ENCODE peak calls at places on chromosome 20, in nine cellular contexts. C, T, S, K, B, P, R, Q and L are unnamed samples.

GRCh38 chr20:21622097-21622496 is 83.4 kb upstream of the PAX1 start:
- DNase-seq in C (no peak), S (no peak), R (no peak), Q (no peak), B (no peak), T (no peak), P (no peak), K (no peak), L (peak)

GRCh38 chr20:3732327-3733118 is at the start of gene HSPA12B:
- DNase-seq in T (peak), S (no peak), K (no peak), R (no peak), Q (no peak), C (no peak), P (no peak), B (peak), L (no peak)

GRCh38 chr20:41048475-41049242 is 20.0 kb downstream of the TOP1 start:
- DNase-seq in C (no peak), S (no peak), P (no peak), Q (no peak), T (no peak), K (no peak), B (peak), R (no peak), L (no peak)

GRCh38 chr20:18717062-18717461 is 96.5 kb upstream of the SCP2D1 start:
- DNase-seq in S (no peak), K (no peak), Q (no peak), R (no peak), C (no peak), T (no peak), B (no peak), P (no peak), L (no peak)

GRCh38 chr20:53943522-53944291 is 126.7 kb downstream of the BCAS1 start:
- DNase-seq in B (no peak), R (no peak), P (no peak), C (peak), Q (no peak), S (no peak), T (no peak), K (no peak), L (no peak)

GRCh38 chr20:35619196-35620095 is 3.8 kb downstream of the SPAG4 start:
- DNase-seq in K (peak), S (peak), C (peak), B (peak), R (peak), Q (peak), T (peak), P (peak), L (no peak)

GRCh38 chr20:52482049-52482448 is 290.5 kb upstream of the ZFP64 start:
- DNase-seq in C (no peak), B (no peak), T (no peak), R (no peak), Q (no peak), P (no peak), K (no peak), S (no peak), L (no peak)

GRCh38 chr20:47360489-47361267 is 4.2 kb upstream of the ZMYND8 start:
- DNase-seq in K (no peak), R (peak), S (peak), B (peak), Q (peak), T (peak), C (peak), P (peak), L (peak)

GRCh38 chr20:32278199-32278643 is 770 bp downstream of the KIF3B start:
- DNase-seq in B (peak), Q (no peak), S (no peak), C (no peak), P (no peak), R (peak), K (no peak), T (no peak), L (no peak)

GRCh38 chr20:58513580-58514285 is 1.5 kb downstream of the APCDD1L start:
- DNase-seq in Q (no peak), B (no peak), S (no peak), C (no peak), P (no peak), T (no peak), K (no peak), R (no peak), L (no peak)

GRCh38 chr20:58514321-58515239 is 619 bp downstream of the APCDD1L start:
- DNase-seq in C (no peak), R (no peak), T (no peak), K (no peak), S (peak), B (peak), P (peak), Q (no peak), L (no peak)

GRCh38 chr20:58512808-58513552 is 2.2 kb downstream of the APCDD1L start:
- DNase-seq in P (no peak), B (peak), K (no peak), Q (no peak), S (peak), C (no peak), T (no peak), R (no peak), L (no peak)

GRCh38 chr20:58518387-58518786 is 3.2 kb upstream of the APCDD1L start:
- DNase-seq in S (peak), R (no peak), T (no peak), C (no peak), B (no peak), Q (no peak), K (no peak), P (no peak), L (no peak)

GRCh38 chr20:58515240-58516212 is at the start of gene APCDD1L:
- DNase-seq in P (peak), R (no peak), S (peak), B (peak), Q (no peak), T (no peak), C (peak), K (no peak), L (no peak)
- H3K4me3 ChIP-seq in P (peak), R (no peak), S (peak), B (peak), Q (peak), T (no peak), C (peak), K (no peak), L (no peak)

DNA sequence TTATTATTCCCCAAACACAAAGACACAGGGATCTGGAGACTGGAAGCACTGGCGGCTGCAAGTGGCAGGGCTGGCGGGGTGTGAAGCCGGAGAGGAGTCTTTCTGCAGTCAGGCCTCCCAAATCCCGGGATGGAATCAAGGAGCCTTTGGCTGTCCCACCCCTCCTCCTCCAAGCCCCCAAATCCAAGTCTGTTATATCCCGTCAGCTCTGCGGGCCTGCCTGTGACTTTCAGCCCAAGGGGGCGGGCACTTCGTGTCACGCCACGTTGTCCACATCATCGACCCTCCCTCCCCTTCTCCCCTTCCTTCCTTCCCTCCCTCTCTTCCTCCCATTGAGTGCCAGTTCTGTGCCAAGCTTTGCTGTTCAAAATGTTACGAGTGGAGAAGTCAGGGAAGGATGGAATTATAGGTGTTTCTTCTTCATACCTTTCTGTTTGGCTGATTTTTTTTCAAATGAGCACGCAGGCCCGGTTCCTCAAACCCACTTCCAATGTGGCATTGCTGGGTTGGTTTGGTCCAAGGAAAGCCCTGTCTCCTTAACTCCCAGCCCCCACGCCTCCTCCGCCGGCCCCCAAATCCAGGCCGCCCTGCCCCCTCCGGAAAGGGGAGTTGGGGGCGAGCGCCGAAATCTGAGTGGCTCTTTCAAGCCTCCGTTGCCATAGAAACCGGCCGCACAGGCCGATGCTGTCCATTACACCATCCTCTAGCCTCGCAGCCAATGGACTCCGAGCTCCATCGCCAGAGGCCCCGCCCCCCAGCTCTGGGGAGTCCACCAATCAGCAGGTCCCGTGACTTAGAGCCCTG is 12.7 kb downstream of the ZCCHC3 start:
- DNase-seq in K (peak), B (peak), C (peak), P (peak), T (peak), R (peak), Q (peak), S (peak), L (no peak)
- H3K4me3 ChIP-seq in K (no peak), B (peak), C (peak), P (peak), T (no peak), R (peak), Q (peak), S (peak), L (no peak)

GRCh38 chr20:29079769-29080690 is 2177.4 kb upstream of the DEFB115 start:
- DNase-seq in C (peak), Q (peak), S (no peak), B (no peak), P (no peak), R (no peak), K (no peak), T (peak), L (peak)
- H3K4me3 ChIP-seq in C (peak), Q (no peak), S (no peak), B (no peak), P (no peak), R (no peak), K (peak), T (no peak), L (peak)

GRCh38 chr20:37330316-37330715 is 15.6 kb upstream of the SRC start:
- DNase-seq in R (no peak), C (no peak), B (no peak), K (no peak), P (no peak), S (no peak), T (peak), Q (no peak), L (no peak)
- H3K4me3 ChIP-seq in R (no peak), C (no peak), B (no peak), K (no peak), P (no peak), S (no peak), T (no peak), Q (no peak), L (no peak)

DNA sequence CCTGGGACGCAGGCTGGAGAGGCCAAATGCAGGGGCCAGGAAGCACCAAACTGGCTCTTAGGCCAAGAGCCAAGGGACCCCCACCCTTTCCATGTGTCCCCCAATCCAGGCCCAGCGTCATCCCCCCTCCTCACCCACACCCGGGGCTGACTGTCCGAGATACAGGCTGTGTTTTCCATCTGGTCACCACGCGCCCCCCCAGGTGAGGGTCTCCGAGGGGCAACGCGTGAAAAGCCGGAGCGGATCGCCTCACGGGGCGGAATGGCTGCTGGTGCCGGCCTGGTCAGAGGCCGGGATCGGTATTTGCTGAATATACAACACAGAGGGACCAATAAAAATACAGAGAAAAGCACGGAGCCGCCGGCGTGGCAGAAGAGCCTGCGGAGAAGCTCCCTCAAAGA is 5.2 kb upstream of the ABHD16B start:
- DNase-seq in Q (no peak), C (no peak), T (no peak), R (no peak), S (no peak), K (no peak), B (peak), P (no peak), L (no peak)
- H3K4me3 ChIP-seq in Q (no peak), C (no peak), T (no peak), R (no peak), S (no peak), K (no peak), B (no peak), P (no peak), L (no peak)

GRCh38 chr20:24894967-24895366 is 54.1 kb upstream of the CST7 start:
- DNase-seq in K (no peak), S (no peak), Q (no peak), C (no peak), P (no peak), B (no peak), R (no peak), T (no peak), L (no peak)

GRCh38 chr20:24892931-24893330 is 56.1 kb upstream of the CST7 start:
- DNase-seq in Q (no peak), C (no peak), S (no peak), B (no peak), T (no peak), R (no peak), K (no peak), P (no peak), L (no peak)

GRCh38 chr20:24892522-24892921 is 56.5 kb upstream of the CST7 start:
- DNase-seq in S (peak), R (no peak), C (no peak), T (no peak), B (no peak), P (no peak), Q (peak), K (no peak), L (no peak)

GRCh38 chr20:24895898-24896658 is 53.0 kb upstream of the CST7 start:
- DNase-seq in S (peak), K (no peak), C (no peak), T (no peak), P (no peak), B (no peak), R (no peak), Q (peak), L (no peak)

DNA sequence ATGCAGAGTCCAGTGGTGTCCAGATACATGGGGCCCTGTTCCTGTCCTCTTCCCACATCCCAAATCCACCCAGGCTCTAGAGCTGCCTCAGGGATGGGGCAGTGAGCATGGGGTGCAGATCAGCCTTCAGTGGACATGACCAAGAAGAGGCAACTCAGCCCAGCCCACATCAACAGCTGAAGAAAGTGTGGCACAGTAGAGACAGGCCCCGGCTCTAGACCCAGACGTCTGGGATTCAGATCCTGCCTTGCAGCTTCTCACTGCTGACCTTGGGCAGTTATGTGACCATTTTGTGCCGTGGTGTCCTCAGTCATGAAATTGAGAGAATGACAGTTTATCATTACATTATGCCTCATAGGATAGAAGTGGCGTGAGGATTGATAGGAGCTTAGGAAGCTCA is 54.6 kb upstream of the CST7 start:
- DNase-seq in S (no peak), Q (no peak), K (no peak), P (no peak), B (no peak), C (no peak), R (no peak), T (no peak), L (no peak)
- H3K4me3 ChIP-seq in S (no peak), Q (no peak), K (no peak), P (no peak), B (no peak), C (no peak), R (no peak), T (no peak), L (no peak)